ENCODE peak calls at places on chromosomes 4 and X, in nine cellular contexts. One of them, this sample, is unnamed.

GRCh38 chr4:146134761-146135160 is 40.8 kb upstream of the LSM6 start:
- DNase-seq in HAP-1: no peak
- DNase-seq in fibroblast of lung: no peak
- DNase-seq in psoas muscle: no peak
- DNase-seq in naive thymus-derived CD4-positive, alpha-beta T cell: no peak
- DNase-seq in pancreas: no peak
- DNase-seq in tibial artery: no peak
- DNase-seq in right atrium auricular region: peak; percentile 72
- DNase-seq in CD8-positive, alpha-beta T cell: no peak
- DNase-seq in this sample: no peak

GRCh38 chr4:80011636-80012236 is 61.3 kb downstream of the ANTXR2 start:
- DNase-seq in HAP-1: no peak
- DNase-seq in fibroblast of lung: peak; percentile 79
- DNase-seq in psoas muscle: no peak
- DNase-seq in naive thymus-derived CD4-positive, alpha-beta T cell: no peak
- DNase-seq in pancreas: no peak
- DNase-seq in tibial artery: no peak
- DNase-seq in right atrium auricular region: no peak
- DNase-seq in CD8-positive, alpha-beta T cell: no peak
- DNase-seq in this sample: no peak

GRCh38 chrX:20530319-20530979 is 263.7 kb upstream of the RPS6KA3 start:
- DNase-seq in HAP-1: peak; percentile 51
- DNase-seq in fibroblast of lung: peak; percentile 71
- DNase-seq in psoas muscle: no peak
- DNase-seq in naive thymus-derived CD4-positive, alpha-beta T cell: peak; percentile 16
- DNase-seq in pancreas: peak; percentile 39
- DNase-seq in tibial artery: peak; percentile 44
- DNase-seq in right atrium auricular region: peak; percentile 70
- DNase-seq in CD8-positive, alpha-beta T cell: peak; percentile 70
- DNase-seq in this sample: peak; percentile 36

GRCh38 chr4:141432000-141432712 is 204.2 kb upstream of the IL15 start:
- DNase-seq in HAP-1: no peak
- DNase-seq in fibroblast of lung: peak; percentile 22
- DNase-seq in psoas muscle: no peak
- DNase-seq in naive thymus-derived CD4-positive, alpha-beta T cell: no peak
- DNase-seq in pancreas: no peak
- DNase-seq in tibial artery: no peak
- DNase-seq in right atrium auricular region: no peak
- DNase-seq in CD8-positive, alpha-beta T cell: no peak
- DNase-seq in this sample: no peak

GRCh38 chr4:144649646-144650045 is 3.7 kb downstream of the HHIP start:
- DNase-seq in HAP-1: peak; percentile 81
- DNase-seq in fibroblast of lung: no peak
- DNase-seq in psoas muscle: no peak
- DNase-seq in naive thymus-derived CD4-positive, alpha-beta T cell: no peak
- DNase-seq in pancreas: no peak
- DNase-seq in tibial artery: no peak
- DNase-seq in right atrium auricular region: no peak
- DNase-seq in CD8-positive, alpha-beta T cell: no peak
- DNase-seq in this sample: no peak

GRCh38 chrX:135477576-135477975 is 42.9 kb upstream of the INTS6L start:
- DNase-seq in HAP-1: peak; percentile 86
- DNase-seq in fibroblast of lung: peak; percentile 68
- DNase-seq in psoas muscle: no peak
- DNase-seq in naive thymus-derived CD4-positive, alpha-beta T cell: peak; percentile 13
- DNase-seq in pancreas: peak; percentile 75
- DNase-seq in tibial artery: peak; percentile 30
- DNase-seq in right atrium auricular region: peak; percentile 61
- DNase-seq in CD8-positive, alpha-beta T cell: peak; percentile 60
- DNase-seq in this sample: peak; percentile 20

GRCh38 chr4:19689511-19689910 is 562.2 kb upstream of the SLIT2 start:
- DNase-seq in HAP-1: no peak
- DNase-seq in fibroblast of lung: peak; percentile 47
- DNase-seq in psoas muscle: no peak
- DNase-seq in naive thymus-derived CD4-positive, alpha-beta T cell: no peak
- DNase-seq in pancreas: no peak
- DNase-seq in tibial artery: no peak
- DNase-seq in right atrium auricular region: no peak
- DNase-seq in CD8-positive, alpha-beta T cell: no peak
- DNase-seq in this sample: no peak

GRCh38 chrX:18833071-18833731 is 125.8 kb downstream of the PPEF1 start:
- DNase-seq in HAP-1: no peak
- DNase-seq in fibroblast of lung: peak; percentile 78
- DNase-seq in psoas muscle: peak; percentile 58
- DNase-seq in naive thymus-derived CD4-positive, alpha-beta T cell: no peak
- DNase-seq in pancreas: no peak
- DNase-seq in tibial artery: peak; percentile 54
- DNase-seq in right atrium auricular region: peak; percentile 68
- DNase-seq in CD8-positive, alpha-beta T cell: no peak
- DNase-seq in this sample: no peak

GRCh38 chr4:8195431-8195830 is 3.7 kb upstream of the SH3TC1 start:
- DNase-seq in HAP-1: no peak
- DNase-seq in fibroblast of lung: no peak
- DNase-seq in psoas muscle: no peak
- DNase-seq in naive thymus-derived CD4-positive, alpha-beta T cell: no peak
- DNase-seq in pancreas: no peak
- DNase-seq in tibial artery: no peak
- DNase-seq in right atrium auricular region: no peak
- DNase-seq in CD8-positive, alpha-beta T cell: no peak
- DNase-seq in this sample: no peak

GRCh38 chr4:115664285-115664684 is 550.9 kb upstream of the NDST4 start:
- DNase-seq in HAP-1: peak; percentile 62
- DNase-seq in fibroblast of lung: no peak
- DNase-seq in psoas muscle: no peak
- DNase-seq in naive thymus-derived CD4-positive, alpha-beta T cell: no peak
- DNase-seq in pancreas: no peak
- DNase-seq in tibial artery: no peak
- DNase-seq in right atrium auricular region: no peak
- DNase-seq in CD8-positive, alpha-beta T cell: no peak
- DNase-seq in this sample: no peak

GRCh38 chrX:116031331-116031730 is 139.2 kb upstream of the AGTR2 start:
- DNase-seq in HAP-1: no peak
- DNase-seq in fibroblast of lung: no peak
- DNase-seq in psoas muscle: no peak
- DNase-seq in naive thymus-derived CD4-positive, alpha-beta T cell: no peak
- DNase-seq in pancreas: no peak
- DNase-seq in tibial artery: no peak
- DNase-seq in right atrium auricular region: no peak
- DNase-seq in CD8-positive, alpha-beta T cell: no peak
- DNase-seq in this sample: no peak

GRCh38 chrX:40058719-40059118 is 39.0 kb downstream of the BCOR start:
- DNase-seq in HAP-1: no peak
- DNase-seq in fibroblast of lung: no peak
- DNase-seq in psoas muscle: no peak
- DNase-seq in naive thymus-derived CD4-positive, alpha-beta T cell: no peak
- DNase-seq in pancreas: no peak
- DNase-seq in tibial artery: no peak
- DNase-seq in right atrium auricular region: no peak
- DNase-seq in CD8-positive, alpha-beta T cell: no peak
- DNase-seq in this sample: no peak

GRCh38 chr4:169185133-169185956 is 85.4 kb downstream of the SH3RF1 start:
- DNase-seq in HAP-1: no peak
- DNase-seq in fibroblast of lung: no peak
- DNase-seq in psoas muscle: no peak
- DNase-seq in naive thymus-derived CD4-positive, alpha-beta T cell: no peak
- DNase-seq in pancreas: no peak
- DNase-seq in tibial artery: no peak
- DNase-seq in right atrium auricular region: no peak
- DNase-seq in CD8-positive, alpha-beta T cell: no peak
- DNase-seq in this sample: peak; percentile 5

GRCh38 chr4:128601992-128602695 is 207.4 kb upstream of the JADE1 start:
- DNase-seq in HAP-1: no peak
- DNase-seq in fibroblast of lung: peak; percentile 56
- DNase-seq in psoas muscle: no peak
- DNase-seq in naive thymus-derived CD4-positive, alpha-beta T cell: no peak
- DNase-seq in pancreas: no peak
- DNase-seq in tibial artery: peak; percentile 39
- DNase-seq in right atrium auricular region: peak; percentile 81
- DNase-seq in CD8-positive, alpha-beta T cell: no peak
- DNase-seq in this sample: no peak

GRCh38 chr4:144338834-144339233 is 198.3 kb upstream of the GYPA start:
- DNase-seq in HAP-1: no peak
- DNase-seq in fibroblast of lung: no peak
- DNase-seq in psoas muscle: no peak
- DNase-seq in naive thymus-derived CD4-positive, alpha-beta T cell: no peak
- DNase-seq in pancreas: no peak
- DNase-seq in tibial artery: no peak
- DNase-seq in right atrium auricular region: no peak
- DNase-seq in CD8-positive, alpha-beta T cell: no peak
- DNase-seq in this sample: no peak

DNA sequence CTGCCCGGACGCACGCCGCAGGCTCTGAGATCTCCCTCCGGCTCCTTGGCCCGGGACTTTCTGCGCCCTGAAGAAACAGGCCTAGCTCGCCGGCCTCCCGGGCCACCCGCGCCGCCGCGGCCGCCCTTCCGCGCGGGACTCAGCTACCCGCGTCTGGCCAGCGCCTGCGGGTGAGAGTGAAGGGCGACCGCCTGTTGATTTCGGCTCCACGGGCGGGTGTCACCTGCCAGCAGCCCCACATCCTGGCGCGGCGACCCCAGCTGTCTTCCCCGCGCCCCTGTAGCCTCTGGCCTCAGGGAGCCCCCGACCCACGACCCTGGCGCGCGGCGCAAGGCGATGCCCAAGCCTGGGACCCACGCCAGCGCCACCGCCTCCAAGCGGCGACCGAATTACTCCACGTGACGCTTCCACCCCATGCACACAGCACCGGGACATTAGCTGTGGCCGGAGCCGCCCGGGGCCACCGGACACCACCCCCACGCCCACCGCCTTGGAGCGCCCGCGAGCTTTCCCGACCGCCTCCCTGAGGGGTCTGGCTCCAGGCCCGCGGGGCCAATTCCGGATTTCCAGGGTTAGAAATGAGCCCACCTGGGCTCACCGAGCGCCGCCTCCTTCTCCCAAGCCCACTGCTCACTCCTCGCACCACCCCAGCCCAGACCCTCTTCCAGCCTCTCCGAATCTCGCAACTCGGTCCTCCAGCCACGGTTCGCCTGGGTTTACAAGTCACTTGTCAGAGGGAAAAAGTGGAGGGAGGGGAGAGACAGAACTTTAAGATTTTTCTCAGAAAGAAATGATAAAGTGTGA is 10.2 kb downstream of the ARX start:
- DNase-seq in HAP-1: no peak
- DNase-seq in fibroblast of lung: no peak
- DNase-seq in psoas muscle: no peak
- DNase-seq in naive thymus-derived CD4-positive, alpha-beta T cell: no peak
- DNase-seq in pancreas: no peak
- DNase-seq in tibial artery: no peak
- DNase-seq in right atrium auricular region: no peak
- DNase-seq in CD8-positive, alpha-beta T cell: no peak
- DNase-seq in this sample: peak; percentile 74
- H3K27me3 ChIP-seq in HAP-1: no peaks in the 10 kb centered on the region
- H3K27me3 ChIP-seq in fibroblast of lung: peaks cover 46% of the 10 kb centered on the region
- H3K27me3 ChIP-seq in psoas muscle: no peaks in the 10 kb centered on the region
- H3K27me3 ChIP-seq in naive thymus-derived CD4-positive, alpha-beta T cell: no peaks in the 10 kb centered on the region
- H3K27me3 ChIP-seq in pancreas: peaks cover 47% of the 10 kb centered on the region
- H3K27me3 ChIP-seq in tibial artery: no peaks in the 10 kb centered on the region
- H3K27me3 ChIP-seq in right atrium auricular region: peaks cover 34% of the 10 kb centered on the region
- H3K27me3 ChIP-seq in CD8-positive, alpha-beta T cell: no peaks in the 10 kb centered on the region
- H3K27me3 ChIP-seq in this sample: peaks cover 99% of the 10 kb centered on the region

GRCh38 chr4:42458686-42459085 is 61.4 kb downstream of the SHISA3 start:
- DNase-seq in HAP-1: peak; percentile 96
- DNase-seq in fibroblast of lung: no peak
- DNase-seq in psoas muscle: no peak
- DNase-seq in naive thymus-derived CD4-positive, alpha-beta T cell: no peak
- DNase-seq in pancreas: no peak
- DNase-seq in tibial artery: no peak
- DNase-seq in right atrium auricular region: no peak
- DNase-seq in CD8-positive, alpha-beta T cell: no peak
- DNase-seq in this sample: no peak
- H3K4me3 ChIP-seq in HAP-1: no peak overlapping the region
- H3K4me3 ChIP-seq in fibroblast of lung: no peak overlapping the region
- H3K4me3 ChIP-seq in psoas muscle: no peak overlapping the region
- H3K4me3 ChIP-seq in naive thymus-derived CD4-positive, alpha-beta T cell: no peak overlapping the region
- H3K4me3 ChIP-seq in pancreas: no peak overlapping the region
- H3K4me3 ChIP-seq in tibial artery: no peak overlapping the region
- H3K4me3 ChIP-seq in right atrium auricular region: no peak overlapping the region
- H3K4me3 ChIP-seq in CD8-positive, alpha-beta T cell: no peak overlapping the region
- H3K4me3 ChIP-seq in this sample: no peak overlapping the region

GRCh38 chr4:40216622-40217366 is 20.0 kb downstream of the RHOH start:
- DNase-seq in HAP-1: no peak
- DNase-seq in fibroblast of lung: no peak
- DNase-seq in psoas muscle: no peak
- DNase-seq in naive thymus-derived CD4-positive, alpha-beta T cell: no peak
- DNase-seq in pancreas: no peak
- DNase-seq in tibial artery: no peak
- DNase-seq in right atrium auricular region: no peak
- DNase-seq in CD8-positive, alpha-beta T cell: no peak
- DNase-seq in this sample: no peak

GRCh38 chr4:40211224-40212185 is 14.7 kb downstream of the RHOH start:
- DNase-seq in HAP-1: no peak
- DNase-seq in fibroblast of lung: peak; percentile 82
- DNase-seq in psoas muscle: no peak
- DNase-seq in naive thymus-derived CD4-positive, alpha-beta T cell: no peak
- DNase-seq in pancreas: no peak
- DNase-seq in tibial artery: no peak
- DNase-seq in right atrium auricular region: no peak
- DNase-seq in CD8-positive, alpha-beta T cell: no peak
- DNase-seq in this sample: no peak

GRCh38 chr4:40212674-40213504 is 16.1 kb downstream of the RHOH start:
- DNase-seq in HAP-1: no peak
- DNase-seq in fibroblast of lung: peak; percentile 31
- DNase-seq in psoas muscle: no peak
- DNase-seq in naive thymus-derived CD4-positive, alpha-beta T cell: no peak
- DNase-seq in pancreas: no peak
- DNase-seq in tibial artery: no peak
- DNase-seq in right atrium auricular region: no peak
- DNase-seq in CD8-positive, alpha-beta T cell: no peak
- DNase-seq in this sample: no peak

GRCh38 chr4:40214661-40215418 is 18.0 kb downstream of the RHOH start:
- DNase-seq in HAP-1: no peak
- DNase-seq in fibroblast of lung: no peak
- DNase-seq in psoas muscle: no peak
- DNase-seq in naive thymus-derived CD4-positive, alpha-beta T cell: no peak
- DNase-seq in pancreas: no peak
- DNase-seq in tibial artery: no peak
- DNase-seq in right atrium auricular region: no peak
- DNase-seq in CD8-positive, alpha-beta T cell: no peak
- DNase-seq in this sample: no peak

DNA sequence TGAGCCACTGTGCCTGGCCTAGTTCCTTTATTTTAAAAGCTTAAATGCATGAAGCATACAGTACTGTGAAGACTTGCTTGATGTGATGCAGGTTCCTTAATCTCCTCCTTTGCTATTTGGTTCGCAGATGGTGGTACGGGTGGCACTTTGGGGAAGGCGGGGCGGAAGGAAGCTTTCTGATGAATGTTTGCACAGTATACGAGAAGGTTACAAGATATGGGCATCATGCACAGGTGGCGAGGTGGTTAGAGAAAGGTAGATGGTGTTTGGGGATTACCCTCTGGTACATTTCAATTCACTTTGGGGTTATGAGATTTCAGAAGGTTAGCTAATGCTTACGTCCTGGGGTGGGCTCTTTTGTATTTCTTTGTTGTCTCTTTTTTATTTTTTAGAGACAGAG is 17.2 kb downstream of the RHOH start:
- DNase-seq in HAP-1: no peak
- DNase-seq in fibroblast of lung: no peak
- DNase-seq in psoas muscle: no peak
- DNase-seq in naive thymus-derived CD4-positive, alpha-beta T cell: peak; percentile 89
- DNase-seq in pancreas: no peak
- DNase-seq in tibial artery: no peak
- DNase-seq in right atrium auricular region: no peak
- DNase-seq in CD8-positive, alpha-beta T cell: no peak
- DNase-seq in this sample: no peak
- H3K36me3 ChIP-seq in HAP-1: no peaks in the 10 kb centered on the region
- H3K36me3 ChIP-seq in fibroblast of lung: no peaks in the 10 kb centered on the region
- H3K36me3 ChIP-seq in psoas muscle: no peaks in the 10 kb centered on the region
- H3K36me3 ChIP-seq in naive thymus-derived CD4-positive, alpha-beta T cell: peaks cover 13% of the 10 kb centered on the region
- H3K36me3 ChIP-seq in pancreas: no peaks in the 10 kb centered on the region
- H3K36me3 ChIP-seq in tibial artery: no peaks in the 10 kb centered on the region
- H3K36me3 ChIP-seq in right atrium auricular region: no peaks in the 10 kb centered on the region
- H3K36me3 ChIP-seq in CD8-positive, alpha-beta T cell: peaks cover 36% of the 10 kb centered on the region
- H3K36me3 ChIP-seq in this sample: no peaks in the 10 kb centered on the region

GRCh38 chrX:275476-275966 is 5.7 kb upstream of the PLCXD1 start:
- DNase-seq in HAP-1: no peak
- DNase-seq in fibroblast of lung: no peak
- DNase-seq in psoas muscle: no peak
- DNase-seq in naive thymus-derived CD4-positive, alpha-beta T cell: no peak
- DNase-seq in pancreas: no peak
- DNase-seq in tibial artery: peak; percentile 18
- DNase-seq in right atrium auricular region: no peak
- DNase-seq in CD8-positive, alpha-beta T cell: no peak
- DNase-seq in this sample: peak; percentile 73
- H3K27me3 ChIP-seq in HAP-1: no peaks in the 10 kb centered on the region
- H3K27me3 ChIP-seq in fibroblast of lung: no peaks in the 10 kb centered on the region
- H3K27me3 ChIP-seq in psoas muscle: no peaks in the 10 kb centered on the region
- H3K27me3 ChIP-seq in naive thymus-derived CD4-positive, alpha-beta T cell: no peaks in the 10 kb centered on the region
- H3K27me3 ChIP-seq in pancreas: no peaks in the 10 kb centered on the region
- H3K27me3 ChIP-seq in tibial artery: no peaks in the 10 kb centered on the region
- H3K27me3 ChIP-seq in right atrium auricular region: no peaks in the 10 kb centered on the region
- H3K27me3 ChIP-seq in CD8-positive, alpha-beta T cell: no peaks in the 10 kb centered on the region
- H3K27me3 ChIP-seq in this sample: no peaks in the 10 kb centered on the region